ENCODE peak calls at places on chromosome 9, in seven cellular contexts. Z is foreskin fibroblast; R is left lung; I is adipocyte; O is H7; K is activated CD4-positive, alpha-beta T cell treated with anti-CD3 and anti-CD28 coated beads, Interleukin-2, amount 50 U/mL, for 24 hours; Y is activated T-helper 1 cell treated with Interleukin-2 at 50 U/mL for 16 hours. X is an unnamed sample.

GRCh38 chr9:127955294-127956015 is 17.8 kb upstream of the DPM2 start:
- DNase-seq in K (peak), R (peak), I (no peak), O (peak), Z (no peak), Y (peak), X (peak)

GRCh38 chr9:115032300-115032699 is 85.7 kb downstream of the TNC start:
- DNase-seq in Z (no peak), K (no peak), O (no peak), Y (no peak), R (no peak), I (no peak), X (no peak)

GRCh38 chr9:84744195-84744594 is 74.7 kb downstream of the NTRK2 start:
- DNase-seq in K (no peak), O (no peak), Y (no peak), Z (no peak), R (no peak), I (no peak), X (no peak)

GRCh38 chr9:3876553-3876952 is 350.8 kb upstream of the RFX3 start:
- DNase-seq in Z (no peak), I (no peak), O (no peak), R (no peak), Y (no peak), K (no peak), X (no peak)

GRCh38 chr9:23587433-23587832 is 238.6 kb downstream of the ELAVL2 start:
- DNase-seq in Z (no peak), Y (no peak), R (peak), K (no peak), I (no peak), O (no peak), X (no peak)

GRCh38 chr9:111926421-111926875 is 29.8 kb downstream of the UGCG start:
- DNase-seq in I (peak), Y (peak), O (no peak), K (no peak), Z (peak), R (peak), X (no peak)

GRCh38 chr9:109272745-109273144 is 48.1 kb downstream of the EPB41L4B start:
- DNase-seq in R (no peak), K (no peak), O (no peak), Y (no peak), I (no peak), Z (no peak), X (peak)

GRCh38 chr9:129166962-129167557 is 11.0 kb downstream of the IER5L start:
- DNase-seq in Y (no peak), Z (peak), R (peak), O (peak), K (no peak), I (peak), X (peak)

GRCh38 chr9:127838375-127839078 is 15.9 kb downstream of the ENG start:
- DNase-seq in R (peak), I (peak), O (peak), Y (no peak), Z (peak), K (no peak), X (peak)

GRCh38 chr9:136695435-136695895 is 8.2 kb upstream of the AGPAT2 start:
- DNase-seq in K (no peak), I (no peak), O (no peak), Y (no peak), Z (no peak), R (peak), X (no peak)

GRCh38 chr9:126399251-126399650 is 72.6 kb downstream of the MVB12B start:
- DNase-seq in K (no peak), I (no peak), R (no peak), O (no peak), Y (no peak), Z (no peak), X (peak)